ENCODE peak calls at places on chromosomes 5 and 9, in six cellular contexts. One of them, this sample, is unnamed.

GRCh38 chr9:110440161-110440560 is 102.5 kb upstream of the TXNDC8 start:
- DNase-seq in PC-3: peak
- DNase-seq in kidney: no peak
- DNase-seq in mammary epithelial cell: peak
- DNase-seq in K562: no peak
- DNase-seq in DND-41: no peak
- DNase-seq in this sample: no peak

GRCh38 chr9:70218767-70219166 is 40.0 kb upstream of the SMC5 start:
- DNase-seq in mammary epithelial cell: peak
- DNase-seq in kidney: no peak
- DNase-seq in PC-3: no peak
- DNase-seq in DND-41: no peak
- DNase-seq in K562: no peak
- DNase-seq in this sample: no peak

GRCh38 chr9:37904647-37905505 is 949 bp upstream of the SLC25A51 start:
- DNase-seq in PC-3: no peak
- DNase-seq in K562: peak
- DNase-seq in mammary epithelial cell: peak
- DNase-seq in DND-41: no peak
- DNase-seq in kidney: no peak
- DNase-seq in this sample: no peak

GRCh38 chr9:7177383-7177782 is 419.6 kb downstream of the KDM4C start:
- DNase-seq in PC-3: no peak
- DNase-seq in mammary epithelial cell: peak
- DNase-seq in kidney: no peak
- DNase-seq in DND-41: no peak
- DNase-seq in K562: no peak
- DNase-seq in this sample: no peak

GRCh38 chr5:141850183-141850768 is 27.9 kb downstream of the PCDH1 start:
- DNase-seq in kidney: no peak
- DNase-seq in DND-41: peak
- DNase-seq in mammary epithelial cell: no peak
- DNase-seq in PC-3: peak
- DNase-seq in K562: peak
- DNase-seq in this sample: no peak

GRCh38 chr9:71628247-71628646 is 140.1 kb downstream of the CEMIP2 start:
- DNase-seq in K562: no peak
- DNase-seq in PC-3: peak
- DNase-seq in kidney: no peak
- DNase-seq in mammary epithelial cell: no peak
- DNase-seq in DND-41: no peak
- DNase-seq in this sample: peak

GRCh38 chr5:103938151-103938671 is 375.6 kb upstream of the NUDT12 start:
- DNase-seq in mammary epithelial cell: no peak
- DNase-seq in K562: no peak
- DNase-seq in DND-41: no peak
- DNase-seq in kidney: no peak
- DNase-seq in PC-3: no peak
- DNase-seq in this sample: no peak

GRCh38 chr5:83474170-83474796 is 2.7 kb downstream of the VCAN start:
- DNase-seq in K562: peak
- DNase-seq in DND-41: no peak
- DNase-seq in mammary epithelial cell: peak
- DNase-seq in PC-3: peak
- DNase-seq in kidney: peak
- DNase-seq in this sample: peak

GRCh38 chr9:134399435-134400056 is 73.3 kb downstream of the RXRA start:
- DNase-seq in K562: peak
- DNase-seq in PC-3: peak
- DNase-seq in mammary epithelial cell: no peak
- DNase-seq in kidney: no peak
- DNase-seq in DND-41: peak
- DNase-seq in this sample: no peak

GRCh38 chr9:115921301-115921700 is 232.3 kb upstream of the PAPPA start:
- DNase-seq in mammary epithelial cell: no peak
- DNase-seq in PC-3: no peak
- DNase-seq in DND-41: no peak
- DNase-seq in K562: no peak
- DNase-seq in kidney: no peak
- DNase-seq in this sample: no peak

GRCh38 chr5:143674469-143674786 is 137.5 kb upstream of the HMHB1 start:
- DNase-seq in K562: no peak
- DNase-seq in mammary epithelial cell: no peak
- DNase-seq in PC-3: peak
- DNase-seq in kidney: no peak
- DNase-seq in DND-41: no peak
- DNase-seq in this sample: no peak

GRCh38 chr9:20835364-20836286 is 151.6 kb downstream of the FOCAD start:
- DNase-seq in K562: no peak
- DNase-seq in PC-3: peak
- DNase-seq in DND-41: no peak
- DNase-seq in kidney: no peak
- DNase-seq in mammary epithelial cell: peak
- DNase-seq in this sample: peak

GRCh38 chr5:32725994-32726659 is 15.0 kb downstream of the NPR3 start:
- DNase-seq in mammary epithelial cell: no peak
- DNase-seq in K562: no peak
- DNase-seq in DND-41: no peak
- DNase-seq in PC-3: no peak
- DNase-seq in kidney: no peak
- DNase-seq in this sample: no peak

GRCh38 chr9:4579011-4579410 is 83.1 kb upstream of the PLPP6 start:
- DNase-seq in DND-41: no peak
- DNase-seq in mammary epithelial cell: no peak
- DNase-seq in kidney: no peak
- DNase-seq in PC-3: no peak
- DNase-seq in K562: no peak
- DNase-seq in this sample: no peak

GRCh38 chr9:8401961-8402701 is 602.6 kb upstream of the DMAC1 start:
- DNase-seq in PC-3: no peak
- DNase-seq in DND-41: no peak
- DNase-seq in mammary epithelial cell: no peak
- DNase-seq in K562: no peak
- DNase-seq in kidney: no peak
- DNase-seq in this sample: no peak

GRCh38 chr5:95816803-95817202 is 5.7 kb downstream of the GLRX start:
- DNase-seq in mammary epithelial cell: no peak
- DNase-seq in K562: no peak
- DNase-seq in DND-41: no peak
- DNase-seq in PC-3: no peak
- DNase-seq in kidney: no peak
- DNase-seq in this sample: no peak
- H3K9ac ChIP-seq in mammary epithelial cell: no peak
- H3K9ac ChIP-seq in K562: no peak
- H3K9ac ChIP-seq in DND-41: no peak
- H3K9ac ChIP-seq in PC-3: peak
- H3K9ac ChIP-seq in kidney: no peak
- H3K9ac ChIP-seq in this sample: no peak

GRCh38 chr5:107668933-107669542 is 1.7 kb downstream of the EFNA5 start:
- DNase-seq in DND-41: no peak
- DNase-seq in kidney: peak
- DNase-seq in K562: no peak
- DNase-seq in PC-3: peak
- DNase-seq in mammary epithelial cell: peak
- DNase-seq in this sample: no peak
- H3K9ac ChIP-seq in DND-41: no peak
- H3K9ac ChIP-seq in kidney: peak
- H3K9ac ChIP-seq in K562: no peak
- H3K9ac ChIP-seq in PC-3: peak
- H3K9ac ChIP-seq in mammary epithelial cell: peak
- H3K9ac ChIP-seq in this sample: no peak

GRCh38 chr9:98191615-98192502 is 578 bp downstream of the CORO2A start:
- DNase-seq in DND-41: peak
- DNase-seq in mammary epithelial cell: peak
- DNase-seq in PC-3: peak
- DNase-seq in kidney: peak
- DNase-seq in K562: peak
- DNase-seq in this sample: no peak

GRCh38 chr9:98189412-98189811 is 3.0 kb downstream of the CORO2A start:
- DNase-seq in DND-41: no peak
- DNase-seq in mammary epithelial cell: no peak
- DNase-seq in kidney: no peak
- DNase-seq in PC-3: no peak
- DNase-seq in K562: no peak
- DNase-seq in this sample: no peak

GRCh38 chr9:98190757-98191105 is 1.7 kb downstream of the CORO2A start:
- DNase-seq in kidney: no peak
- DNase-seq in PC-3: no peak
- DNase-seq in mammary epithelial cell: no peak
- DNase-seq in DND-41: no peak
- DNase-seq in K562: no peak
- DNase-seq in this sample: no peak

GRCh38 chr9:98192503-98193335 is at the start of gene CORO2A:
- DNase-seq in PC-3: peak
- DNase-seq in DND-41: peak
- DNase-seq in kidney: peak
- DNase-seq in mammary epithelial cell: peak
- DNase-seq in K562: peak
- DNase-seq in this sample: peak

GRCh38 chr9:98191210-98191609 is 1.2 kb downstream of the CORO2A start:
- DNase-seq in DND-41: no peak
- DNase-seq in mammary epithelial cell: no peak
- DNase-seq in PC-3: no peak
- DNase-seq in K562: no peak
- DNase-seq in kidney: no peak
- DNase-seq in this sample: no peak
- H3K9ac ChIP-seq in DND-41: peak
- H3K9ac ChIP-seq in mammary epithelial cell: no peak
- H3K9ac ChIP-seq in PC-3: no peak
- H3K9ac ChIP-seq in K562: peak
- H3K9ac ChIP-seq in kidney: no peak
- H3K9ac ChIP-seq in this sample: peak

GRCh38 chr9:130606887-130607582 is 27.7 kb downstream of the FUBP3 start:
- DNase-seq in mammary epithelial cell: no peak
- DNase-seq in K562: no peak
- DNase-seq in DND-41: no peak
- DNase-seq in PC-3: peak
- DNase-seq in kidney: no peak
- DNase-seq in this sample: no peak
- H3K9ac ChIP-seq in mammary epithelial cell: no peak
- H3K9ac ChIP-seq in K562: no peak
- H3K9ac ChIP-seq in DND-41: no peak
- H3K9ac ChIP-seq in PC-3: no peak
- H3K9ac ChIP-seq in kidney: no peak
- H3K9ac ChIP-seq in this sample: no peak